ENCODE peak calls at places on chromosomes 3 and 15, in seven cellular contexts. C is cardiac fibroblast; G is T-helper 9 cell; I is RPMI8226; E is T follicular helper cell; T is activated gamma-delta T cell treated with Interleukin-2 at 50 U/mL for 16 hours; Q is natural killer cell treated with Interleukin-12 subunit alpha and Interleukin-12 subunit beta and Interleukin-15 and Interleukin-18, amount 100 ng/mL, for 72 hours. B is an unnamed sample.
A peak's percentile ranks its signal among the peaks of the same experiment; 100 is the strongest.

GRCh38 chr3:187987919-187988318 is 166.0 kb upstream of the LPP start:
- DNase-seq in T (peak; percentile 58), G (peak; percentile 42), C (no peak), I (no peak), E (peak; percentile 12), Q (no peak), B (no peak)

GRCh38 chr15:60572462-60573214 is 93.7 kb upstream of the ICE2 start:
- DNase-seq in G (no peak), E (no peak), T (no peak), Q (no peak), I (no peak), C (no peak), B (no peak)

GRCh38 chr15:26537653-26538052 is 235.2 kb downstream of the GABRB3 start:
- DNase-seq in Q (no peak), C (no peak), T (no peak), I (no peak), E (no peak), G (no peak), B (no peak)

GRCh38 chr15:46441294-46442062 is 806.6 kb downstream of the SQOR start:
- DNase-seq in Q (no peak), E (no peak), I (no peak), T (no peak), C (no peak), G (no peak), B (no peak)

GRCh38 chr15:71096676-71097075 is 18.6 kb upstream of the THSD4 start:
- DNase-seq in G (no peak), I (no peak), Q (no peak), C (no peak), T (no peak), E (no peak), B (peak; percentile 52)

GRCh38 chr3:24867783-24868182 is 373.1 kb upstream of the THRB start:
- DNase-seq in G (no peak), T (no peak), C (no peak), E (no peak), I (no peak), Q (no peak), B (no peak)

GRCh38 chr3:61464785-61465184 is 96.6 kb upstream of the PTPRG start:
- DNase-seq in Q (no peak), T (no peak), I (no peak), E (no peak), C (peak; percentile 16), G (no peak), B (no peak)

GRCh38 chr3:67648229-67648628 is 6.2 kb downstream of the SUCLG2 start:
- DNase-seq in E (no peak), C (no peak), G (no peak), T (no peak), I (no peak), Q (no peak), B (peak; percentile 18)

GRCh38 chr3:27302891-27303290 is 66.3 kb downstream of the NEK10 start:
- DNase-seq in C (no peak), E (no peak), Q (no peak), I (no peak), G (no peak), T (no peak), B (no peak)

GRCh38 chr15:31274496-31275330 is 51.9 kb upstream of the KLF13 start:
- DNase-seq in T (no peak), C (peak; percentile 58), E (no peak), I (no peak), Q (no peak), G (no peak), B (peak; percentile 8)

GRCh38 chr3:70556056-70556455 is 243.6 kb upstream of the MDFIC2 start:
- DNase-seq in I (no peak), C (no peak), Q (no peak), G (no peak), E (no peak), T (no peak), B (no peak)

GRCh38 chr3:114608293-114608692 is 314.5 kb downstream of the TIGIT start:
- DNase-seq in Q (no peak), I (no peak), G (no peak), E (no peak), C (peak; percentile 57), T (no peak), B (no peak)

GRCh38 chr15:74489518-74490338 is 28.8 kb upstream of the UBL7 start:
- DNase-seq in I (peak; percentile 83), E (peak; percentile 48), C (peak; percentile 52), Q (peak; percentile 74), G (peak; percentile 52), T (peak; percentile 76), B (peak; percentile 22)

GRCh38 chr3:194083253-194084224 is 52.4 kb upstream of the HES1 start:
- DNase-seq in G (no peak), I (peak; percentile 53), C (no peak), E (no peak), Q (no peak), T (no peak), B (no peak)

GRCh38 chr3:69200384-69201068 is 78.1 kb upstream of the LMOD3 start:
- DNase-seq in I (peak; percentile 64), T (no peak), E (peak; percentile 6), C (peak; percentile 49), G (peak; percentile 17), Q (no peak), B (peak; percentile 37)

GRCh38 chr3:155382396-155383042 is 89.0 kb upstream of the STRIT1 start:
- DNase-seq in E (no peak), I (peak; percentile 67), C (peak; percentile 63), Q (no peak), G (no peak), T (no peak), B (peak; percentile 65)

GRCh38 chr3:11118181-11118682 is 36.1 kb upstream of the HRH1 start:
- DNase-seq in E (no peak), G (no peak), C (peak; percentile 71), Q (no peak), T (no peak), I (no peak), B (no peak)

GRCh38 chr15:64247906-64248541 is 85.2 kb upstream of the PPIB start:
- DNase-seq in T (peak; percentile 34), G (no peak), C (peak; percentile 96), Q (no peak), E (no peak), I (peak; percentile 11), B (peak; percentile 55)

GRCh38 chr3:65268411-65268810 is 580.6 kb upstream of the ADAMTS9 start:
- DNase-seq in C (no peak), G (no peak), E (no peak), T (no peak), I (no peak), Q (no peak), B (no peak)

GRCh38 chr3:159783780-159784747 is 204.6 kb upstream of the IL12A start:
- DNase-seq in G (no peak), C (no peak), E (no peak), I (no peak), Q (no peak), T (no peak), B (no peak)

GRCh38 chr15:43285609-43286037 is 18.9 kb upstream of the TGM5 start:
- DNase-seq in T (peak; percentile 59), E (peak; percentile 38), Q (no peak), I (peak; percentile 64), G (peak; percentile 40), C (peak; percentile 69), B (peak; percentile 48)

GRCh38 chr3:115301364-115301860 is 154.3 kb upstream of the ZBTB20 start:
- DNase-seq in T (no peak), Q (no peak), C (no peak), I (no peak), E (no peak), G (no peak), B (no peak)

GRCh38 chr3:49841126-49841525 is 15.2 kb downstream of the TRAIP start:
- DNase-seq in C (peak; percentile 39), E (no peak), Q (peak; percentile 37), I (peak; percentile 39), G (no peak), T (no peak), B (no peak)

GRCh38 chr3:37321260-37321852 is 147.0 kb upstream of the LRRFIP2 start:
- DNase-seq in G (no peak), T (no peak), C (peak; percentile 16), E (no peak), I (no peak), Q (no peak), B (no peak)

GRCh38 chr3:16177962-16178627 is 3.6 kb downstream of the GALNT15 start:
- DNase-seq in E (peak; percentile 9), Q (no peak), T (peak; percentile 41), G (peak; percentile 51), I (peak; percentile 73), C (peak; percentile 92), B (peak; percentile 79)

GRCh38 chr15:65389226-65389625 is 11.4 kb upstream of the IGDCC3 start:
- DNase-seq in E (no peak), I (no peak), Q (no peak), G (no peak), C (no peak), T (no peak), B (no peak)

GRCh38 chr15:40306908-40307307 is 827 bp downstream of the PLCB2 start:
- DNase-seq in Q (peak; percentile 51), I (no peak), C (no peak), T (no peak), E (no peak), G (no peak), B (no peak)

GRCh38 chr3:169268942-169269460 is 394.5 kb downstream of the MECOM start:
- DNase-seq in T (no peak), G (no peak), Q (no peak), I (no peak), E (no peak), C (no peak), B (no peak)

GRCh38 chr3:54123538-54124196 is 1.3 kb downstream of the CACNA2D3 start:
- DNase-seq in T (no peak), G (no peak), I (no peak), Q (no peak), C (peak; percentile 10), E (no peak), B (no peak)

GRCh38 chr15:93771429-93772020 is 459.8 kb upstream of the MCTP2 start:
- DNase-seq in G (no peak), Q (no peak), I (no peak), C (no peak), E (no peak), T (no peak), B (no peak)

GRCh38 chr3:113231827-113232253 is 20.5 kb downstream of the BOC start:
- DNase-seq in E (no peak), G (no peak), T (no peak), C (peak; percentile 44), Q (no peak), I (no peak), B (no peak)

B was measured in mucosa of gallbladder.